ENCODE peak calls at places on chromosomes 11 and 22, in six cellular contexts. One of them, this sample, is unnamed.

GRCh38 chr22:40240671-40241070 is 62.9 kb downstream of the TNRC6B start:
- DNase-seq in H1: no peak
- DNase-seq in GM12878: no peak
- DNase-seq in K562: no peak
- DNase-seq in HepG2: no peak
- DNase-seq in A549: no peak
- DNase-seq in this sample: no peak

GRCh38 chr22:49230194-49230577 is 597.5 kb downstream of the BRD1 start:
- DNase-seq in H1: no peak
- DNase-seq in GM12878: no peak
- DNase-seq in HepG2: no peak
- DNase-seq in K562: peak
- DNase-seq in A549: no peak
- DNase-seq in this sample: no peak

GRCh38 chr11:102610198-102610597 is 14.9 kb downstream of the MMP20 start:
- DNase-seq in K562: no peak
- DNase-seq in GM12878: no peak
- DNase-seq in A549: no peak
- DNase-seq in H1: no peak
- DNase-seq in HepG2: no peak
- DNase-seq in this sample: no peak

GRCh38 chr11:85685820-85686459 is at the start of gene CCDC89:
- DNase-seq in HepG2: peak
- DNase-seq in K562: no peak
- DNase-seq in GM12878: no peak
- DNase-seq in H1: no peak
- DNase-seq in A549: no peak
- DNase-seq in this sample: peak

GRCh38 chr11:2386591-2386990 is 9.5 kb downstream of the CD81 start:
- DNase-seq in GM12878: no peak
- DNase-seq in H1: no peak
- DNase-seq in HepG2: no peak
- DNase-seq in A549: no peak
- DNase-seq in K562: no peak
- DNase-seq in this sample: no peak

GRCh38 chr11:61609000-61609969 is 28.4 kb upstream of the SYT7 start:
- DNase-seq in H1: no peak
- DNase-seq in HepG2: peak
- DNase-seq in K562: no peak
- DNase-seq in GM12878: no peak
- DNase-seq in A549: no peak
- DNase-seq in this sample: no peak

GRCh38 chr11:120254788-120255518 is 15.0 kb downstream of the POU2F3 start:
- DNase-seq in A549: no peak
- DNase-seq in K562: no peak
- DNase-seq in HepG2: no peak
- DNase-seq in GM12878: no peak
- DNase-seq in H1: peak
- DNase-seq in this sample: no peak

GRCh38 chr11:68374531-68374930 is 62.1 kb downstream of the LRP5 start:
- DNase-seq in HepG2: no peak
- DNase-seq in A549: no peak
- DNase-seq in H1: no peak
- DNase-seq in K562: no peak
- DNase-seq in GM12878: no peak
- DNase-seq in this sample: no peak

GRCh38 chr22:17576475-17576874 is 13.2 kb downstream of the SLC25A18 start:
- DNase-seq in A549: no peak
- DNase-seq in HepG2: no peak
- DNase-seq in K562: no peak
- DNase-seq in H1: no peak
- DNase-seq in GM12878: no peak
- DNase-seq in this sample: no peak

GRCh38 chr11:13538044-13538443 is 42.2 kb upstream of the PTH start:
- DNase-seq in K562: no peak
- DNase-seq in A549: no peak
- DNase-seq in GM12878: no peak
- DNase-seq in HepG2: no peak
- DNase-seq in H1: no peak
- DNase-seq in this sample: no peak

GRCh38 chr11:119486691-119487259 is 63.8 kb upstream of the THY1 start:
- DNase-seq in K562: no peak
- DNase-seq in A549: no peak
- DNase-seq in H1: no peak
- DNase-seq in GM12878: no peak
- DNase-seq in HepG2: no peak
- DNase-seq in this sample: no peak

GRCh38 chr11:124970925-124971324 is 16.9 kb downstream of the CCDC15 start:
- DNase-seq in A549: no peak
- DNase-seq in H1: no peak
- DNase-seq in GM12878: no peak
- DNase-seq in K562: no peak
- DNase-seq in HepG2: peak
- DNase-seq in this sample: peak
- TF ChIP-seq CHD2 in A549: no peak
- TF ChIP-seq CHD2 in H1: no peak
- TF ChIP-seq CHD2 in GM12878: no peak
- TF ChIP-seq CHD2 in K562: no peak
- TF ChIP-seq CHD2 in HepG2: no peak
- TF ChIP-seq CHD2 in this sample: no peak

GRCh38 chr22:37633693-37634504 is 5.6 kb upstream of the SH3BP1 start:
- DNase-seq in A549: no peak
- DNase-seq in K562: peak
- DNase-seq in H1: peak
- DNase-seq in HepG2: peak
- DNase-seq in GM12878: peak
- DNase-seq in this sample: peak

GRCh38 chr22:37633082-37633692 is 6.3 kb upstream of the SH3BP1 start:
- DNase-seq in GM12878: peak
- DNase-seq in H1: no peak
- DNase-seq in K562: no peak
- DNase-seq in A549: no peak
- DNase-seq in HepG2: no peak
- DNase-seq in this sample: no peak

GRCh38 chr22:37635157-37635556 is 4.3 kb upstream of the SH3BP1 start:
- DNase-seq in K562: no peak
- DNase-seq in H1: no peak
- DNase-seq in GM12878: no peak
- DNase-seq in HepG2: no peak
- DNase-seq in A549: no peak
- DNase-seq in this sample: no peak

GRCh38 chr22:37636186-37636948 is 3.1 kb upstream of the SH3BP1 start:
- DNase-seq in H1: no peak
- DNase-seq in GM12878: no peak
- DNase-seq in K562: no peak
- DNase-seq in A549: no peak
- DNase-seq in HepG2: no peak
- DNase-seq in this sample: no peak

DNA sequence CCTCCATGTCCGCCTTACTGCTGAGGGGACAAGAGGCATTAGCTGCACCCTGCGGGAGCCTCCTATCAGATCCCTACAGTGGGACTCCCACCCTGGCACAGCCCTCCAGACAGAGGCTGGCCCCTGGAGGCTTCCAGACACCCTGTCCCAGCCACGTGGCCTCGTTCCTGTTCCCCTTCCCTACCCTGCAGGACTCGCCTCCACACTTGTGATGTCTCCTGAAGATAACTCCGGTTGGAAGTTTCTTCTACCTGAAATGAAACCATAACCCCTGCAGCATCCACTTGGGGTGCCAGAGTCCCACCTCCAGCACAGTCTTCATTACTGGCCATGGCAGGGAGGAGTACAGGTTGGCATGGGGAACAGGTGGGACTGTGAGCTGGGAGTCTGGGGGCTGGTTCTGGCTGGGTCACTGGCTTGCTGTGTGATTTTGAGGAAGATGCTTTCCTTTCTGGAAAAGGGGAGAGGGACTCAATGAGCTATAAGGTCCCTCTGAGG is 4.9 kb upstream of the SH3BP1 start:
- DNase-seq in H1: no peak
- DNase-seq in GM12878: no peak
- DNase-seq in K562: no peak
- DNase-seq in A549: no peak
- DNase-seq in HepG2: no peak
- DNase-seq in this sample: peak
- TF ChIP-seq CHD2 in H1: no peak
- TF ChIP-seq CHD2 in GM12878: no peak
- TF ChIP-seq CHD2 in K562: no peak
- TF ChIP-seq CHD2 in A549: no peak
- TF ChIP-seq CHD2 in HepG2: no peak
- TF ChIP-seq CHD2 in this sample: no peak

GRCh38 chr22:42883970-42884369 is 26.9 kb upstream of the ARFGAP3 start:
- DNase-seq in H1: no peak
- DNase-seq in HepG2: no peak
- DNase-seq in A549: no peak
- DNase-seq in GM12878: no peak
- DNase-seq in K562: no peak
- DNase-seq in this sample: no peak
- TF ChIP-seq CHD2 in H1: no peak
- TF ChIP-seq CHD2 in HepG2: no peak
- TF ChIP-seq CHD2 in A549: no peak
- TF ChIP-seq CHD2 in GM12878: no peak
- TF ChIP-seq CHD2 in K562: no peak
- TF ChIP-seq CHD2 in this sample: no peak

DNA sequence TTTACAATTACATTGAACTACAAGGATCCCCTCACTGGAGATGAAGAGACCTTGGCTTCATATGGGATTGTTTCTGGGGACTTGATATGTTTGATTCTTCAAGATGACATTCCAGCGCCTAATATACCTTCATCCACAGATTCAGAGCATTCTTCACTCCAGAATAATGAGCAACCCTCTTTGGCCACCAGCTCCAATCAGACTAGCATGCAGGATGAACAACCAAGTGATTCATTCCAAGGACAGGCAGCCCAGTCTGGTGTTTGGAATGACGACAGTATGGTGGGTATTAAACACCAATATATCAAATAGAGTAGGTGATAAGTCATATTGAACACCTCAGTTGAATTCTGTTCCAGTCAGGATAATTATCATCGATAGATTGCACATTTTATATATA is 4.4 kb downstream of the FBXO7 start:
- DNase-seq in HepG2: no peak
- DNase-seq in H1: no peak
- DNase-seq in GM12878: no peak
- DNase-seq in K562: no peak
- DNase-seq in A549: no peak
- DNase-seq in this sample: no peak
- TF ChIP-seq CHD2 in HepG2: no peak
- TF ChIP-seq CHD2 in H1: no peak
- TF ChIP-seq CHD2 in GM12878: no peak
- TF ChIP-seq CHD2 in K562: no peak
- TF ChIP-seq CHD2 in A549: no peak
- TF ChIP-seq CHD2 in this sample: no peak

GRCh38 chr11:36456136-36456535 is 53.9 kb downstream of the TRAF6 start:
- DNase-seq in A549: no peak
- DNase-seq in GM12878: no peak
- DNase-seq in HepG2: no peak
- DNase-seq in K562: no peak
- DNase-seq in H1: no peak
- DNase-seq in this sample: no peak
- TF ChIP-seq CHD2 in A549: no peak
- TF ChIP-seq CHD2 in GM12878: no peak
- TF ChIP-seq CHD2 in HepG2: no peak
- TF ChIP-seq CHD2 in K562: no peak
- TF ChIP-seq CHD2 in H1: no peak
- TF ChIP-seq CHD2 in this sample: no peak

GRCh38 chr11:126384449-126385070 is 29.1 kb downstream of the ST3GAL4 start:
- DNase-seq in H1: no peak
- DNase-seq in A549: no peak
- DNase-seq in K562: no peak
- DNase-seq in GM12878: no peak
- DNase-seq in HepG2: no peak
- DNase-seq in this sample: no peak
- TF ChIP-seq CHD2 in H1: no peak
- TF ChIP-seq CHD2 in A549: no peak
- TF ChIP-seq CHD2 in K562: no peak
- TF ChIP-seq CHD2 in GM12878: no peak
- TF ChIP-seq CHD2 in HepG2: no peak
- TF ChIP-seq CHD2 in this sample: no peak

DNA sequence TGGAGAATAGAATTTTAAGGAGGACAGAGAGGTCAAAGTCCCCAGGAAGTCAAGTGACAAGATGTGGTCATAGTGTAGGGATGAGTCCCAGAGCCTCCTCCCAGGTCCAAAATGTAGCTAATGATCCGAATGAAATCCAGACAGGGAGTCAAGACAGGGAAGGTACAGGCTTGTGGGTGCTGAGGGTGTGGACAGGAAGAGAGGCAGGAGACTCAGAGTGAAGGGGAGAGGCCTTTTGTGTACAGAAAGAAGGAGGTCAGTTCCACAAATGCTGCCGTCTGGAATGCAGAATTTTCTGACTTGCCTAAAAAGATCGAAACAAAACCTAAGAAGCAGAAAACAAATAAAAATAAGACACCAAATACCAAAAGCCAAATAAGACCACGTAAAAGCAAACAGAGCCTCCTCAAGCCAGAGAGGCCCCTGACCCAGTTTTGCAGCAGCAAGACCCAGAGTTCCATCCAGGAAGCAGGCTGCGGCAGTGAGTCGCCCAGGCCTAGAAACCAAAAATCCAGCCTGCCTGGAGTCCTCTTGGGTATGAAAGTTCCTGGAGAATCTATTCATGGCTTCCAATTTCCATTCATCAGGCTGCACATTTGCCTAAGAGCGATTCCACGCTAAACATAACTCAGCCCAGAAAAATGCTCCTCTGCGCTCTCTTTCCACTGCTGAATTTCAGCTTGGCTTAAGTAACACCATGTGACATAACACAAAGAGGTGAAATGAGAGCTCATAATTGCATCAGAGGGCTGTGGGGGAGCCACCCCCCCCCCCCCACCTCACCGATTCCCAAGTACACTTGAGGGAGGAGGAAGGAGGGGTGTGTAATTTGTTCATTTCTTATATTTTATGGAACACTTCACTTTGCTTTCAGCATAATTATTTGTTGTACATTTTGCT is 71.1 kb downstream of the KIRREL3 start:
- DNase-seq in HepG2: no peak
- DNase-seq in GM12878: no peak
- DNase-seq in A549: no peak
- DNase-seq in K562: no peak
- DNase-seq in H1: no peak
- DNase-seq in this sample: no peak
- TF ChIP-seq CHD2 in HepG2: no peak
- TF ChIP-seq CHD2 in GM12878: no peak
- TF ChIP-seq CHD2 in A549: no peak
- TF ChIP-seq CHD2 in K562: no peak
- TF ChIP-seq CHD2 in H1: no peak
- TF ChIP-seq CHD2 in this sample: no peak